ENCODE peak calls at places on chromosomes 7 and 10, in six cellular contexts. W, I, Y, R, N and J are unnamed samples.

GRCh38 chr10:35172574-35172973 is 45.9 kb downstream of the CREM start:
- DNase-seq in I (no peak), N (no peak), W (no peak), Y (no peak), R (no peak), J (no peak)

GRCh38 chr7:33089142-33089541 is 20.1 kb downstream of the RP9 start:
- DNase-seq in W (no peak), N (no peak), Y (no peak), R (no peak), I (no peak), J (no peak)

GRCh38 chr7:2621061-2621828 is 10.5 kb upstream of the TTYH3 start:
- DNase-seq in N (no peak), I (no peak), W (no peak), Y (no peak), R (no peak), J (no peak)

GRCh38 chr10:110613341-110613995 is 30.7 kb upstream of the RBM20 start:
- DNase-seq in I (no peak), R (no peak), Y (no peak), W (no peak), N (no peak), J (no peak)

GRCh38 chr10:15238553-15239335 is 70.3 kb upstream of the NMT2 start:
- DNase-seq in Y (no peak), N (no peak), I (no peak), W (peak), R (no peak), J (no peak)

GRCh38 chr7:139116999-139117398 is 7.5 kb upstream of the ZC3HAV1 start:
- DNase-seq in W (no peak), Y (peak), N (no peak), R (no peak), I (no peak), J (no peak)

GRCh38 chr10:62231371-62231770 is 37.3 kb downstream of the RTKN2 start:
- DNase-seq in I (peak), N (no peak), Y (no peak), W (no peak), R (no peak), J (no peak)

GRCh38 chr7:155685791-155686160 is 41.3 kb downstream of the RBM33 start:
- DNase-seq in R (no peak), N (no peak), I (no peak), W (no peak), Y (no peak), J (no peak)

GRCh38 chr7:6294839-6295238 is 22.4 kb upstream of the CYTH3 start:
- DNase-seq in I (no peak), R (no peak), N (no peak), W (no peak), Y (peak), J (no peak)

GRCh38 chr7:4738711-4739527 is 36.5 kb upstream of the AP5Z1 start:
- DNase-seq in W (no peak), Y (peak), R (no peak), I (peak), N (no peak), J (no peak)

GRCh38 chr7:1370738-1371137 is 88.5 kb downstream of the MICALL2 start:
- DNase-seq in Y (no peak), I (no peak), W (no peak), N (no peak), R (no peak), J (no peak)

GRCh38 chr10:35546824-35547225 is 58.3 kb upstream of the GJD4 start:
- DNase-seq in W (no peak), R (no peak), N (no peak), I (no peak), Y (peak), J (no peak)

GRCh38 chr7:5276611-5277010 is 6.1 kb upstream of the SLC29A4 start:
- DNase-seq in R (no peak), I (no peak), N (no peak), Y (no peak), W (no peak), J (no peak)